ENCODE peak calls at places on chromosomes 1 and 21, in four cellular contexts. Y is SK-N-SH, W is HCT116, M is K562. V is an unnamed sample.

GRCh38 chr1:229328598-229329362 is 14.1 kb downstream of the CCSAP start:
- DNase-seq in Y (no peak), W (no peak), M (no peak), V (no peak)

GRCh38 chr1:39671793-39672550 is at the start of gene NT5C1A:
- DNase-seq in Y (peak; percentile 89), W (no peak), M (no peak), V (peak; percentile 2)

GRCh38 chr1:205421728-205422127 is at the start of gene LEMD1:
- DNase-seq in Y (no peak), W (no peak), M (no peak), V (no peak)

GRCh38 chr1:246373828-246374569 is 133.1 kb downstream of the SMYD3 start:
- DNase-seq in Y (no peak), W (no peak), M (no peak), V (no peak)

GRCh38 chr1:63612564-63612963 is 19.4 kb downstream of the PGM1 start:
- DNase-seq in Y (no peak), W (no peak), M (no peak), V (peak; percentile 40)

GRCh38 chr1:111716371-111716770 is 22.8 kb downstream of the INKA2 start:
- DNase-seq in Y (no peak), W (no peak), M (no peak), V (no peak)

GRCh38 chr1:90613371-90613770 is 103.7 kb downstream of the BARHL2 start:
- DNase-seq in Y (no peak), W (no peak), M (no peak), V (no peak)

GRCh38 chr1:8395433-8395866 is 77.5 kb downstream of the SLC45A1 start:
- DNase-seq in Y (no peak), W (no peak), M (no peak), V (no peak)

GRCh38 chr1:84632975-84633427 is 57.3 kb downstream of the SSX2IP start:
- DNase-seq in Y (no peak), W (peak; percentile 22), M (peak; percentile 61), V (peak; percentile 13)

GRCh38 chr1:183191833-183192232 is 5.8 kb downstream of the LAMC2 start:
- DNase-seq in Y (no peak), W (no peak), M (no peak), V (no peak)

GRCh38 chr1:19889656-19890055 is 7.5 kb downstream of the OTUD3 start:
- DNase-seq in Y (no peak), W (no peak), M (no peak), V (no peak)

GRCh38 chr1:156727914-156728598 is at the start of gene METTL25B:
- DNase-seq in Y (peak; percentile 87), W (no peak), M (peak; percentile 93), V (peak; percentile 86)

GRCh38 chr1:153652795-153653507 is 5.6 kb upstream of the SNAPIN start:
- DNase-seq in Y (no peak), W (no peak), M (no peak), V (no peak)

GRCh38 chr1:24643362-24644346 is 552 bp downstream of the SRRM1 start:
- DNase-seq in Y (peak; percentile 84), W (no peak), M (peak; percentile 68), V (no peak)

GRCh38 chr1:56216173-56216572 is 363.2 kb downstream of the PLPP3 start:
- DNase-seq in Y (no peak), W (no peak), M (no peak), V (no peak)

GRCh38 chr1:30668546-30669327 is 54.6 kb downstream of the MATN1 start:
- DNase-seq in Y (no peak), W (no peak), M (no peak), V (no peak)

GRCh38 chr1:229260297-229260696 is 10.6 kb upstream of the RAB4A start:
- DNase-seq in Y (no peak), W (no peak), M (no peak), V (no peak)

GRCh38 chr1:87956072-87956471 is 627.4 kb downstream of the LMO4 start:
- DNase-seq in Y (peak; percentile 1), W (peak; percentile 32), M (no peak), V (no peak)

GRCh38 chr1:5444365-5444890 is 547.8 kb downstream of the NPHP4 start:
- DNase-seq in Y (no peak), W (no peak), M (no peak), V (no peak)

GRCh38 chr1:88873737-88874374 is 17.5 kb downstream of the GTF2B start:
- DNase-seq in Y (no peak), W (no peak), M (no peak), V (no peak)

GRCh38 chr1:157170677-157171515 is 32.7 kb upstream of the ETV3 start:
- DNase-seq in Y (no peak), W (peak; percentile 64), M (peak; percentile 71), V (no peak)

GRCh38 chr1:207844374-207844773 is 66.6 kb downstream of the CD34 start:
- DNase-seq in Y (no peak), W (no peak), M (no peak), V (no peak)

GRCh38 chr1:34786521-34787325 is 5.7 kb downstream of the GJB3 start:
- DNase-seq in Y (peak; percentile 86), W (no peak), M (peak; percentile 85), V (peak; percentile 71)

GRCh38 chr21:22925032-22925431 is 1926.8 kb downstream of the NCAM2 start:
- DNase-seq in Y (no peak), W (no peak), M (no peak), V (no peak)

GRCh38 chr1:171213559-171214454 is 28.7 kb downstream of the FMO2 start:
- DNase-seq in Y (no peak), W (no peak), M (no peak), V (peak; percentile 46)

GRCh38 chr21:37233551-37234146 is 33.5 kb downstream of the VPS26C start:
- DNase-seq in Y (no peak), W (no peak), M (no peak), V (no peak)

GRCh38 chr1:183508694-183509093 is 36.4 kb downstream of the SMG7 start:
- DNase-seq in Y (no peak), W (no peak), M (no peak), V (no peak)

GRCh38 chr1:206513312-206514111 is 6.2 kb downstream of the RASSF5 start:
- DNase-seq in Y (no peak), W (no peak), M (no peak), V (no peak)

GRCh38 chr1:204920511-204920910 is 49.8 kb downstream of the NFASC start:
- DNase-seq in Y (no peak), W (no peak), M (no peak), V (no peak)

GRCh38 chr1:230167419-230167852 is 100.4 kb downstream of the GALNT2 start:
- DNase-seq in Y (peak; percentile 79), W (peak; percentile 59), M (peak; percentile 84), V (peak; percentile 62)

GRCh38 chr1:156870734-156871133 is 10.1 kb downstream of the NTRK1 start:
- DNase-seq in Y (no peak), W (no peak), M (no peak), V (no peak)

GRCh38 chr21:37232274-37233018 is 34.7 kb downstream of the VPS26C start:
- DNase-seq in Y (no peak), W (no peak), M (no peak), V (no peak)

GRCh38 chr21:45408811-45409261 is 3.9 kb downstream of the COL18A1 start:
- DNase-seq in Y (peak; percentile 67), W (no peak), M (no peak), V (no peak)

GRCh38 chr1:204578867-204579664 is 62.9 kb downstream of the MDM4 start:
- DNase-seq in Y (no peak), W (no peak), M (no peak), V (no peak)

GRCh38 chr1:53277326-53277725 is 39.0 kb upstream of the MAGOH start:
- DNase-seq in Y (no peak), W (no peak), M (no peak), V (no peak)

GRCh38 chr1:50969611-50970507 is at the start of gene CDKN2C:
- DNase-seq in Y (peak; percentile 69), W (no peak), M (peak; percentile 89), V (peak; percentile 43)

DNA sequence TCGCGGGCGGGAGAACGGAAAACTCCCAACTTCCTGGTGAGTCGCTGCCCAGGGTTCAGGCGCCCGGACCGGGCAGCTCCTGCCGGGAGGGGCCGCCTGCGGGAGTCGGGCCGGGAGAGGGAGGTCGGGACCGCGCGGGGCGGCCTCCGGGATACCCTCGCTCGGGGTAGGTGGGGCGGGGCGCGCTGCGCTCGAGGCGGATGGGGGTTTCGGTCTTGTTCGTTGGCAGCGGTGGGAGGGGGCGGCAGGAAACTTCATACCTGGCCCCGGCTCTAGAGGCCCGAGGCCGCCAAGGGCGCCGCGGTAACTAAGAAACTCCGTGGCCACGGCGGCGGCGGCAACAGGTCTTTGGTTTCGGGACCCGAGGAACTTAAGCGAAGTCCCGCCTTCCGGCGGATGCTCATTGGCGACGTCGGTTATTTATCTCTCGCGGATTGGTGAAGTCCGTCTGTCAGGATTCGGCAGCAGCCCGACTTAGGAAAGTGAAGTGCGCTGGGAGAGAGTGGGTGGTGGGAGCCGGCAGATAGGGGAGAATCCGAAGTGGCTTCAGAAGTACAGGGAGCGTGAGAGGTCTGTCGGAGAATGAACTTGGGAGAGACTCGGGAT is 546 bp downstream of the NEK7 start:
- DNase-seq in Y (peak; percentile 82), W (peak; percentile 87), M (peak; percentile 96), V (peak; percentile 97)
- TF ChIP-seq JUND in Y (no peak), W (no peak), M (no peak), V (no peak)

GRCh38 chr21:32167513-32167912 is 111.3 kb downstream of the MIS18A start:
- DNase-seq in Y (no peak), W (no peak), M (no peak), V (no peak)

GRCh38 chr21:32174819-32175218 is 104.0 kb downstream of the MIS18A start:
- DNase-seq in Y (no peak), W (no peak), M (no peak), V (no peak)

GRCh38 chr21:32173106-32173755 is 105.6 kb downstream of the MIS18A start:
- DNase-seq in Y (no peak), W (no peak), M (no peak), V (no peak)

DNA sequence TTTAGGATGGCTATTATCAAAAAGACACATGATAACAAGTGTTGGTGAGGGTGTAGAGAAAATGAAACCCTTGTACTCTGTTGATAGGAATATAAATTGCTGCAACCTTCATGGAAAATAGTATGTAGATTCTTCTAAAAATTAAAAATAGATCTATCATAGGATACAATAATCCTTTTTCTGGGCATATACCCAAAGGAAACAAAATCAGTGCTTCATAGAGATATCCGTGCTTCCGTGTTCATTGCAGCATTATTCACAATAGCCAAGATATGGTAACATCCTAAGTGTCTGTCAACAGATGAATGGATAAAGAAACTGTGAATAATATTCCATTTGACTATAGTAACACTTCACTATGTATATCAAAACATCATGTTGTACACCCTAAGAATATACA is 106.7 kb downstream of the MIS18A start:
- DNase-seq in Y (no peak), W (no peak), M (no peak), V (no peak)
- TF ChIP-seq JUND in Y (no peak), W (no peak), M (no peak), V (no peak)

GRCh38 chr1:210697185-210697584 is 368.5 kb downstream of the HHAT start:
- DNase-seq in Y (no peak), W (no peak), M (no peak), V (no peak)
- TF ChIP-seq JUND in Y (no peak), W (no peak), M (no peak), V (no peak)

DNA sequence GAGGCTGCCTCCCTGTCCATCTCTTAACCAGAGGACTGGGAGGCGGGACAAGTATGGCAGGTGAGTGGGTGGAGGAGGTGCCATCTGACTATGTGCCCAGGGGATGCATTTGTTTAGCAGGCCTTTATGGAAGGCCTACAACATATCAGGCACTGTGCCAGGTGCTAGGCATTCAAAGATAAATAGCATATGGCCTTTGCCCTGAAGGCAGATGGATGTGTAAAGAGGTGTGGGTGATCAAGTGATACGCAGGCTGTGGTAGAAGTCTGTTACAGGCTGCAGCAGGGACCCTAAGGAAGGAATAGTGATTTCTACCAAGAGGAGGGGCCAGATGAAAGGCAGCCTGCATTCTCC is 136.0 kb upstream of the IPO9 start:
- DNase-seq in Y (peak; percentile 57), W (no peak), M (no peak), V (no peak)
- TF ChIP-seq JUND in Y (no peak), W (no peak), M (no peak), V (no peak)

GRCh38 chr21:27526451-27526850 is 559.6 kb upstream of the ADAMTS5 start:
- DNase-seq in Y (no peak), W (no peak), M (no peak), V (no peak)
- TF ChIP-seq JUND in Y (no peak), W (no peak), M (no peak), V (no peak)

V was measured in T47D.